ENCODE peak calls at places on chromosomes 16 and 17, in six cellular contexts. J, R, P, T, W and N are unnamed samples.

GRCh38 chr17:79478841-79479240 is 132.0 kb downstream of the RBFOX3 start:
- DNase-seq in J (no peak), R (peak), P (no peak), T (no peak), W (no peak), N (no peak)

GRCh38 chr17:48642059-48642842 is 16.1 kb upstream of the HOXB9 start:
- DNase-seq in J (no peak), R (peak), P (no peak), T (no peak), W (peak), N (no peak)

GRCh38 chr16:8863594-8864424 is 5.0 kb downstream of the CARHSP1 start:
- DNase-seq in J (no peak), R (peak), P (no peak), T (no peak), W (peak), N (no peak)

GRCh38 chr17:5396612-5397011 is 22.9 kb downstream of the NUP88 start:
- DNase-seq in J (no peak), R (no peak), P (no peak), T (no peak), W (no peak), N (no peak)

GRCh38 chr17:14318906-14319205 is 18.0 kb downstream of the HS3ST3B1 start:
- DNase-seq in J (no peak), R (no peak), P (no peak), T (no peak), W (no peak), N (no peak)

GRCh38 chr17:79781012-79781665 is 3.2 kb downstream of the CBX2 start:
- DNase-seq in J (no peak), R (no peak), P (no peak), T (no peak), W (no peak), N (no peak)

GRCh38 chr16:17555176-17555575 is 84.4 kb upstream of the XYLT1 start:
- DNase-seq in J (no peak), R (no peak), P (no peak), T (peak), W (no peak), N (no peak)

GRCh38 chr16:69927056-69927757 is 23.9 kb upstream of the CLEC18A start:
- DNase-seq in J (no peak), R (peak), P (no peak), T (no peak), W (no peak), N (peak)

GRCh38 chr16:54929090-54930033 is 1.3 kb upstream of the IRX5 start:
- DNase-seq in J (peak), R (peak), P (peak), T (peak), W (peak), N (peak)

GRCh38 chr17:35214192-35214591 is 20.0 kb upstream of the SLC35G3 start:
- DNase-seq in J (no peak), R (no peak), P (peak), T (no peak), W (peak), N (no peak)

GRCh38 chr17:10821062-10821461 is 16.8 kb downstream of the PIRT start:
- DNase-seq in J (no peak), R (no peak), P (no peak), T (no peak), W (no peak), N (no peak)

GRCh38 chr17:21201874-21202273 is 12.1 kb downstream of the TMEM11 start:
- DNase-seq in J (no peak), R (no peak), P (no peak), T (no peak), W (no peak), N (no peak)

GRCh38 chr17:41678411-41678906 is 10.2 kb upstream of the EIF1 start:
- DNase-seq in J (no peak), R (no peak), P (no peak), T (no peak), W (no peak), N (no peak)

GRCh38 chr16:66315210-66315825 is 51.2 kb upstream of the CDH5 start:
- DNase-seq in J (peak), R (no peak), P (peak), T (peak), W (peak), N (peak)

GRCh38 chr16:56672761-56673536 is 3.3 kb downstream of the MT1H start:
- DNase-seq in J (no peak), R (no peak), P (no peak), T (no peak), W (no peak), N (no peak)

GRCh38 chr16:8850279-8850885 is 18.4 kb downstream of the CARHSP1 start:
- DNase-seq in J (no peak), R (peak), P (no peak), T (no peak), W (peak), N (peak)

GRCh38 chr17:17253445-17253844 is 16.5 kb upstream of the FLCN start:
- DNase-seq in J (no peak), R (no peak), P (no peak), T (no peak), W (no peak), N (no peak)

GRCh38 chr17:51371732-51372151 is 111.4 kb downstream of the UTP18 start:
- DNase-seq in J (no peak), R (no peak), P (peak), T (no peak), W (peak), N (peak)

GRCh38 chr16:48126801-48127644 is 28.8 kb downstream of the ABCC12 start:
- DNase-seq in J (no peak), R (peak), P (no peak), T (peak), W (no peak), N (no peak)

GRCh38 chr17:31509095-31509804 is 117.8 kb downstream of the RAB11FIP4 start:
- DNase-seq in J (no peak), R (no peak), P (no peak), T (no peak), W (no peak), N (no peak)

GRCh38 chr17:700504-701094 is 14.0 kb downstream of the VPS53 start:
- DNase-seq in J (no peak), R (no peak), P (no peak), T (no peak), W (no peak), N (peak)

GRCh38 chr16:67162439-67163163 is 1.9 kb upstream of the HSF4 start:
- DNase-seq in J (no peak), R (no peak), P (no peak), T (no peak), W (peak), N (no peak)

GRCh38 chr16:67016143-67016542 is 12.8 kb upstream of the CBFB start:
- DNase-seq in J (no peak), R (no peak), P (no peak), T (no peak), W (no peak), N (no peak)

GRCh38 chr17:30897311-30897710 is 8.7 kb downstream of the TEFM start:
- DNase-seq in J (no peak), R (no peak), P (no peak), T (no peak), W (no peak), N (no peak)

GRCh38 chr17:5468075-5468473 is 708 bp downstream of the DHX33 start:
- DNase-seq in J (no peak), R (no peak), P (no peak), T (no peak), W (peak), N (peak)

GRCh38 chr16:86483-86952 is 8.5 kb downstream of the MPG start:
- DNase-seq in J (no peak), R (no peak), P (no peak), T (no peak), W (no peak), N (no peak)